ENCODE peak calls at places on chromosomes 5 and 9, in ten cellular contexts. One of them, this sample, is unnamed.

GRCh38 chr5:1182360-1182632 is 19.1 kb upstream of the SLC6A19 start:
- DNase-seq in PC-3: no peak
- DNase-seq in cardiac muscle cell: no peak
- DNase-seq in BJ: no peak
- DNase-seq in endodermal cell: no peak
- DNase-seq in heart left ventricle: no peak
- DNase-seq in A549: no peak
- DNase-seq in AG09309: no peak
- DNase-seq in lung: no peak
- DNase-seq in fibroblast of lung: no peak
- DNase-seq in this sample: no peak

GRCh38 chr5:175805256-175806011 is 65.9 kb upstream of the CPLX2 start:
- DNase-seq in PC-3: no peak
- DNase-seq in AG09309: no peak
- DNase-seq in heart left ventricle: no peak
- DNase-seq in lung: no peak
- DNase-seq in cardiac muscle cell: no peak
- DNase-seq in BJ: no peak
- DNase-seq in endodermal cell: no peak
- DNase-seq in A549: no peak
- DNase-seq in fibroblast of lung: no peak
- DNase-seq in this sample: no peak

GRCh38 chr5:17951392-17952169 is 317.3 kb downstream of the TAF11L14 start:
- DNase-seq in A549: peak; percentile 52
- DNase-seq in heart left ventricle: no peak
- DNase-seq in lung: no peak
- DNase-seq in endodermal cell: peak; percentile 94
- DNase-seq in AG09309: no peak
- DNase-seq in BJ: no peak
- DNase-seq in fibroblast of lung: no peak
- DNase-seq in PC-3: peak; percentile 98
- DNase-seq in cardiac muscle cell: no peak
- DNase-seq in this sample: no peak

GRCh38 chr5:152634596-152634995 is 229.5 kb upstream of the NMUR2 start:
- DNase-seq in heart left ventricle: peak; percentile 40
- DNase-seq in BJ: no peak
- DNase-seq in A549: no peak
- DNase-seq in PC-3: no peak
- DNase-seq in endodermal cell: peak; percentile 52
- DNase-seq in fibroblast of lung: no peak
- DNase-seq in AG09309: no peak
- DNase-seq in lung: no peak
- DNase-seq in cardiac muscle cell: no peak
- DNase-seq in this sample: no peak

GRCh38 chr9:127107344-127108181 is 14.9 kb downstream of the ANGPTL2 start:
- DNase-seq in AG09309: no peak
- DNase-seq in fibroblast of lung: no peak
- DNase-seq in PC-3: no peak
- DNase-seq in cardiac muscle cell: no peak
- DNase-seq in endodermal cell: no peak
- DNase-seq in A549: no peak
- DNase-seq in heart left ventricle: no peak
- DNase-seq in lung: no peak
- DNase-seq in BJ: no peak
- DNase-seq in this sample: no peak

GRCh38 chr5:5182508-5183191 is 42.5 kb downstream of the ADAMTS16 start:
- DNase-seq in fibroblast of lung: peak; percentile 69
- DNase-seq in endodermal cell: no peak
- DNase-seq in lung: no peak
- DNase-seq in AG09309: no peak
- DNase-seq in A549: no peak
- DNase-seq in heart left ventricle: no peak
- DNase-seq in BJ: no peak
- DNase-seq in PC-3: no peak
- DNase-seq in cardiac muscle cell: no peak
- DNase-seq in this sample: no peak

GRCh38 chr5:98173334-98173733 is 600.1 kb upstream of the RGMB start:
- DNase-seq in lung: no peak
- DNase-seq in fibroblast of lung: peak; percentile 79
- DNase-seq in AG09309: peak; percentile 10
- DNase-seq in PC-3: peak; percentile 67
- DNase-seq in A549: no peak
- DNase-seq in BJ: peak; percentile 9
- DNase-seq in cardiac muscle cell: peak; percentile 24
- DNase-seq in endodermal cell: no peak
- DNase-seq in heart left ventricle: no peak
- DNase-seq in this sample: no peak

GRCh38 chr5:90022002-90022710 is 387.4 kb downstream of the CETN3 start:
- DNase-seq in endodermal cell: no peak
- DNase-seq in AG09309: no peak
- DNase-seq in lung: no peak
- DNase-seq in BJ: no peak
- DNase-seq in cardiac muscle cell: peak; percentile 52
- DNase-seq in fibroblast of lung: peak; percentile 27
- DNase-seq in PC-3: peak; percentile 62
- DNase-seq in heart left ventricle: no peak
- DNase-seq in A549: no peak
- DNase-seq in this sample: no peak

GRCh38 chr5:80343067-80343466 is 23.3 kb downstream of the SPZ1 start:
- DNase-seq in endodermal cell: no peak
- DNase-seq in A549: no peak
- DNase-seq in lung: no peak
- DNase-seq in BJ: no peak
- DNase-seq in PC-3: no peak
- DNase-seq in cardiac muscle cell: no peak
- DNase-seq in heart left ventricle: no peak
- DNase-seq in AG09309: no peak
- DNase-seq in fibroblast of lung: peak; percentile 9
- DNase-seq in this sample: no peak

GRCh38 chr9:101443358-101443757 is 7.8 kb upstream of the ALDOB start:
- DNase-seq in fibroblast of lung: no peak
- DNase-seq in A549: no peak
- DNase-seq in heart left ventricle: peak; percentile 86
- DNase-seq in AG09309: no peak
- DNase-seq in lung: no peak
- DNase-seq in PC-3: no peak
- DNase-seq in cardiac muscle cell: no peak
- DNase-seq in BJ: no peak
- DNase-seq in endodermal cell: peak; percentile 59
- DNase-seq in this sample: no peak

GRCh38 chr5:76292923-76293322 is 110.2 kb upstream of the IQGAP2 start:
- DNase-seq in PC-3: no peak
- DNase-seq in heart left ventricle: no peak
- DNase-seq in A549: no peak
- DNase-seq in BJ: no peak
- DNase-seq in endodermal cell: no peak
- DNase-seq in fibroblast of lung: no peak
- DNase-seq in cardiac muscle cell: no peak
- DNase-seq in AG09309: no peak
- DNase-seq in lung: no peak
- DNase-seq in this sample: peak; percentile 12

GRCh38 chr5:50595199-50595598 is 71.2 kb upstream of the PARP8 start:
- DNase-seq in heart left ventricle: no peak
- DNase-seq in cardiac muscle cell: peak; percentile 0
- DNase-seq in A549: peak; percentile 6
- DNase-seq in PC-3: peak; percentile 64
- DNase-seq in BJ: peak; percentile 76
- DNase-seq in fibroblast of lung: peak; percentile 92
- DNase-seq in AG09309: peak; percentile 73
- DNase-seq in lung: no peak
- DNase-seq in endodermal cell: no peak
- DNase-seq in this sample: no peak

GRCh38 chr9:134937566-134938345 is 20.0 kb upstream of the FCN1 start:
- DNase-seq in lung: no peak
- DNase-seq in BJ: no peak
- DNase-seq in A549: no peak
- DNase-seq in AG09309: no peak
- DNase-seq in heart left ventricle: no peak
- DNase-seq in endodermal cell: no peak
- DNase-seq in cardiac muscle cell: no peak
- DNase-seq in fibroblast of lung: no peak
- DNase-seq in PC-3: no peak
- DNase-seq in this sample: no peak
- H3K4me3 ChIP-seq in lung: no peak overlapping the region
- H3K4me3 ChIP-seq in BJ: no peak overlapping the region
- H3K4me3 ChIP-seq in A549: no peak overlapping the region
- H3K4me3 ChIP-seq in AG09309: no peak overlapping the region
- H3K4me3 ChIP-seq in heart left ventricle: no peak overlapping the region
- H3K4me3 ChIP-seq in endodermal cell: no peak overlapping the region
- H3K4me3 ChIP-seq in cardiac muscle cell: no peak overlapping the region
- H3K4me3 ChIP-seq in fibroblast of lung: no peak overlapping the region
- H3K4me3 ChIP-seq in PC-3: no peak overlapping the region
- H3K4me3 ChIP-seq in this sample: no peak overlapping the region

DNA sequence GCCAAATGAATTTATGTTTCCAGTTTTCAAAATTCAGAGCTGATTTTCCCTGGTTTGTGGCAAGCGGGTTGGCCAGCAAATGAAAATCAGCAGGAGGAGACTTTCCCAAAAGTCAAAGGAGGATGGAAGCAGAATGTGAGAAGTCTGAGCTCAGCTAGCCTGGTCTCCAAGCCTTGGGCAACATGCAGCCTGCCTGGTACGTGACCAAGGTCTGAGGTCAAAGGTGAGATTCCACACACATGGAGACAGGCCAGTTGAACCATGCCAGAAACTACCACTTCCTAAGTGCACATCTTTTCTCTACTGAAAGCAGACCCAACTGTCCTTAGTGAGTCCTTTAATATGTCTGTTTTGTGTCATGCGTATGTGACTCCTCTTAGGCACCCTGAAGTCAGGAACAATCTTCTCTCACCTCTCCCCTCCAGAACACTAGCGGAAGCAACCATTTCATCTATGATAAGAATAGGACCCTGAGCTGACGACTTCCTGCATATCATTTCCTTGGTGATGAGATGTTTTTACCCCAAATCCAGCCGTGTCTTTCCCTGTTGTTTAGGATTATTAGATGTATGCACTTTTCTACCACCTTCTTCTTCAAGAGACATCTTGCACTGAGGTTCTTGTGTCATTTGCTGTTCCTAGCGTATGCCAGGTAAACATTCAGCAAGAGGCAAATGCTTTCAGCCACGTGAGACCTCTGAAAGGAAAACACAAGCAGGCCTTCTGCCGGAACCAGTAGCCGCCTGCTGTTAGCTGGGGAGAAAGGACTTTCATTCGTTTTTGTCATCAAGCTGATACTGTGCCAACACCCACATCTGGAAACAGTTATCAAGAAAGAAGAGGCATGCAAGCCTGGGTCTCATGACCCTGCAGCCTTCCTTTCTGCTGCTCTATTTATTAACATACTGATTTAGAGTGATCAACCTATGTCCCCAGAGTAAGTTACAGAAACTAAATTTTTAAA is 9.7 kb upstream of the TGFBI start:
- DNase-seq in BJ: peak; percentile 93
- DNase-seq in PC-3: no peak
- DNase-seq in heart left ventricle: peak; percentile 69
- DNase-seq in lung: no peak
- DNase-seq in cardiac muscle cell: peak; percentile 98
- DNase-seq in endodermal cell: peak; percentile 34
- DNase-seq in AG09309: peak; percentile 97
- DNase-seq in fibroblast of lung: peak; percentile 97
- DNase-seq in A549: peak; percentile 80
- DNase-seq in this sample: no peak
- TF ChIP-seq CTCF in BJ: peak; percentile 63
- TF ChIP-seq CTCF in PC-3: no peak
- TF ChIP-seq CTCF in heart left ventricle: peak; percentile 18
- TF ChIP-seq CTCF in lung: no peak
- TF ChIP-seq CTCF in cardiac muscle cell: peak; percentile 55
- TF ChIP-seq CTCF in endodermal cell: no peak
- TF ChIP-seq CTCF in AG09309: peak; percentile 52
- TF ChIP-seq CTCF in fibroblast of lung: peak; percentile 62
- TF ChIP-seq CTCF in A549: no peak
- TF ChIP-seq CTCF in this sample: no peak

GRCh38 chr9:107638496-107638895 is 148.9 kb upstream of the KLF4 start:
- DNase-seq in lung: no peak
- DNase-seq in A549: no peak
- DNase-seq in endodermal cell: no peak
- DNase-seq in PC-3: no peak
- DNase-seq in fibroblast of lung: no peak
- DNase-seq in BJ: no peak
- DNase-seq in cardiac muscle cell: no peak
- DNase-seq in AG09309: no peak
- DNase-seq in heart left ventricle: no peak
- DNase-seq in this sample: no peak
- H3K4me3 ChIP-seq in lung: no peak overlapping the region
- H3K4me3 ChIP-seq in A549: peak overlapping the region; percentile 52
- H3K4me3 ChIP-seq in endodermal cell: no peak overlapping the region
- H3K4me3 ChIP-seq in PC-3: peak overlapping the region; percentile 73
- H3K4me3 ChIP-seq in fibroblast of lung: peak overlapping the region; percentile 78
- H3K4me3 ChIP-seq in BJ: peak overlapping the region; percentile 46
- H3K4me3 ChIP-seq in cardiac muscle cell: peak overlapping the region; percentile 30
- H3K4me3 ChIP-seq in AG09309: peak overlapping the region; percentile 54
- H3K4me3 ChIP-seq in heart left ventricle: peak overlapping the region; percentile 26
- H3K4me3 ChIP-seq in this sample: no peak overlapping the region

GRCh38 chr9:99948482-99948881 is 42.0 kb downstream of the STX17 start:
- DNase-seq in lung: no peak
- DNase-seq in PC-3: no peak
- DNase-seq in heart left ventricle: no peak
- DNase-seq in cardiac muscle cell: no peak
- DNase-seq in AG09309: no peak
- DNase-seq in fibroblast of lung: no peak
- DNase-seq in BJ: no peak
- DNase-seq in endodermal cell: no peak
- DNase-seq in A549: no peak
- DNase-seq in this sample: no peak

GRCh38 chr9:99948896-99949295 is 42.4 kb downstream of the STX17 start:
- DNase-seq in AG09309: no peak
- DNase-seq in lung: no peak
- DNase-seq in PC-3: peak; percentile 16
- DNase-seq in fibroblast of lung: peak; percentile 17
- DNase-seq in heart left ventricle: no peak
- DNase-seq in endodermal cell: no peak
- DNase-seq in A549: no peak
- DNase-seq in cardiac muscle cell: peak; percentile 57
- DNase-seq in BJ: no peak
- DNase-seq in this sample: no peak

GRCh38 chr9:99947395-99947794 is 40.9 kb downstream of the STX17 start:
- DNase-seq in AG09309: no peak
- DNase-seq in heart left ventricle: no peak
- DNase-seq in BJ: no peak
- DNase-seq in endodermal cell: no peak
- DNase-seq in PC-3: no peak
- DNase-seq in cardiac muscle cell: peak; percentile 3
- DNase-seq in lung: no peak
- DNase-seq in A549: peak; percentile 7
- DNase-seq in fibroblast of lung: no peak
- DNase-seq in this sample: no peak
- TF ChIP-seq CTCF in AG09309: no peak
- TF ChIP-seq CTCF in heart left ventricle: no peak
- TF ChIP-seq CTCF in BJ: peak; percentile 24
- TF ChIP-seq CTCF in endodermal cell: peak; percentile 61
- TF ChIP-seq CTCF in PC-3: no peak
- TF ChIP-seq CTCF in cardiac muscle cell: peak; percentile 26
- TF ChIP-seq CTCF in lung: no peak
- TF ChIP-seq CTCF in A549: no peak
- TF ChIP-seq CTCF in fibroblast of lung: no peak
- TF ChIP-seq CTCF in this sample: no peak